ENCODE peak calls at places on chromosomes 4 and X, in six cellular contexts. A is IMR-90; D is brain microvascular endothelial cell; N is heart left ventricle; E is CD8-positive, alpha-beta T cell; C is suprapubic skin. Q is an unnamed sample.

GRCh38 chrX:843306-843705 is 212.7 kb downstream of the SHOX start:
- DNase-seq in A (no peak), D (no peak), N (no peak), E (no peak), C (no peak), Q (no peak)

GRCh38 chr4:24777528-24777927 is 17.8 kb upstream of the SOD3 start:
- DNase-seq in A (no peak), D (no peak), N (no peak), E (no peak), C (no peak), Q (no peak)

GRCh38 chrX:121761845-121762244 is 714.4 kb downstream of the GLUD2 start:
- DNase-seq in A (no peak), D (no peak), N (no peak), E (no peak), C (no peak), Q (peak; percentile 5)

GRCh38 chr4:87150498-87151261 is 69.7 kb downstream of the KLHL8 start:
- DNase-seq in A (peak; percentile 71), D (peak; percentile 83), N (no peak), E (no peak), C (no peak), Q (peak; percentile 80)

GRCh38 chr4:141486375-141486997 is 149.9 kb upstream of the IL15 start:
- DNase-seq in A (peak; percentile 90), D (peak; percentile 56), N (no peak), E (no peak), C (no peak), Q (peak; percentile 90)

GRCh38 chr4:22764183-22764582 is 71.4 kb downstream of the GBA3 start:
- DNase-seq in A (no peak), D (no peak), N (no peak), E (no peak), C (no peak), Q (no peak)

GRCh38 chrX:28847423-28847822 is 260.2 kb downstream of the IL1RAPL1 start:
- DNase-seq in A (peak; percentile 80), D (peak; percentile 74), N (peak; percentile 85), E (no peak), C (no peak), Q (peak; percentile 1)

GRCh38 chr4:173287486-173287885 is 46.7 kb downstream of the HMGB2 start:
- DNase-seq in A (no peak), D (no peak), N (no peak), E (no peak), C (no peak), Q (no peak)

GRCh38 chr4:73456177-73457022 is 20.4 kb downstream of the AFP start:
- DNase-seq in A (no peak), D (no peak), N (no peak), E (no peak), C (no peak), Q (no peak)

GRCh38 chr4:67106846-67107467 is 438.3 kb downstream of the CENPC start:
- DNase-seq in A (no peak), D (no peak), N (no peak), E (no peak), C (no peak), Q (peak; percentile 19)

GRCh38 chrX:19462231-19462630 is 53.1 kb downstream of the MAP3K15 start:
- DNase-seq in A (no peak), D (no peak), N (no peak), E (no peak), C (no peak), Q (no peak)

GRCh38 chrX:29627833-29628232 is 587.5 kb upstream of the MAGEB2 start:
- DNase-seq in A (no peak), D (peak; percentile 24), N (no peak), E (no peak), C (no peak), Q (peak; percentile 0)

GRCh38 chr4:134935320-134935719 is 733.7 kb upstream of the PABPC4L start:
- DNase-seq in A (no peak), D (peak; percentile 27), N (no peak), E (no peak), C (no peak), Q (peak; percentile 1)

GRCh38 chr4:43394976-43395375 is 502.5 kb downstream of the GRXCR1 start:
- DNase-seq in A (peak; percentile 57), D (peak; percentile 3), N (no peak), E (no peak), C (no peak), Q (peak; percentile 7)

GRCh38 chr4:177901786-177902185 is 459.5 kb upstream of the AGA start:
- DNase-seq in A (peak; percentile 64), D (no peak), N (no peak), E (no peak), C (no peak), Q (no peak)

GRCh38 chrX:39935414-39936064 is 162.2 kb downstream of the BCOR start:
- DNase-seq in A (no peak), D (peak; percentile 18), N (no peak), E (no peak), C (no peak), Q (peak; percentile 16)

GRCh38 chrX:106791495-106791894 is 11.0 kb upstream of the TBC1D8B start:
- DNase-seq in A (peak; percentile 14), D (no peak), N (no peak), E (no peak), C (no peak), Q (peak; percentile 16)

GRCh38 chrX:111090458-111090857 is 5.5 kb upstream of the PAK3 start:
- DNase-seq in A (no peak), D (no peak), N (no peak), E (no peak), C (no peak), Q (no peak)

GRCh38 chrX:9913041-9913440 is 54.1 kb upstream of the CLDN34 start:
- DNase-seq in A (peak; percentile 43), D (no peak), N (no peak), E (no peak), C (peak; percentile 10), Q (peak; percentile 85)

GRCh38 chr4:7032591-7032990 is 10.6 kb upstream of the TADA2B start:
- DNase-seq in A (no peak), D (no peak), N (no peak), E (no peak), C (no peak), Q (no peak)

GRCh38 chr4:7193040-7193958 is 961 bp downstream of the SORCS2 start:
- DNase-seq in A (no peak), D (no peak), N (no peak), E (no peak), C (peak; percentile 69), Q (no peak)

GRCh38 chr4:48949086-48949485 is 37.0 kb upstream of the CWH43 start:
- DNase-seq in A (no peak), D (no peak), N (no peak), E (no peak), C (no peak), Q (no peak)

GRCh38 chr4:48949518-48950207 is 36.4 kb upstream of the CWH43 start:
- DNase-seq in A (no peak), D (no peak), N (no peak), E (no peak), C (no peak), Q (peak; percentile 96)

GRCh38 chr4:48944659-48945290 is 38.2 kb upstream of the OCIAD2 start:
- DNase-seq in A (no peak), D (no peak), N (no peak), E (peak; percentile 54), C (no peak), Q (peak; percentile 73)

GRCh38 chr4:48945981-48946380 is 39.4 kb upstream of the OCIAD2 start:
- DNase-seq in A (no peak), D (no peak), N (no peak), E (no peak), C (no peak), Q (no peak)

DNA sequence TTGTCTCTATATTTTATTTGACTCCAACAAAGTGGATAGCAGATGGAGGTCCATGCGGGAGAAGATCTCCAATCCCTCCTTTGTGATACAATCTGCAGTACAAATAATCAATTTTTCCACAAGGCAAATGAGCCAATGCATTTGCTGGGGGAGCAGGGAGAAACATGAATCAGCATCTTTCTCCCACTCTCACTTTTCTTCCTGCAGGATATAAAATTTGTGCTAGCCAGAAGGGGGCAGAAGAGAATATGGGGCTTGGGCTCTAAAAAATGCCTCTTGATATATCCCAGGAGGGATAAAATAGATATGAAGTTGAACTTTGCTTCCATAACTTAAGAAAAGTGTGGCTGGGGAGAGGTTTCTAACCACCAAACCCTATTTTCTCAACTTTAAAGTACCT is 38.3 kb upstream of the CWH43 start:
- DNase-seq in A (no peak), D (no peak), N (no peak), E (no peak), C (no peak), Q (no peak)
- TF ChIP-seq CTCF in A (no peak), D (peak; percentile 15), N (no peak), E (no peak), C (no peak), Q (no peak)

DNA sequence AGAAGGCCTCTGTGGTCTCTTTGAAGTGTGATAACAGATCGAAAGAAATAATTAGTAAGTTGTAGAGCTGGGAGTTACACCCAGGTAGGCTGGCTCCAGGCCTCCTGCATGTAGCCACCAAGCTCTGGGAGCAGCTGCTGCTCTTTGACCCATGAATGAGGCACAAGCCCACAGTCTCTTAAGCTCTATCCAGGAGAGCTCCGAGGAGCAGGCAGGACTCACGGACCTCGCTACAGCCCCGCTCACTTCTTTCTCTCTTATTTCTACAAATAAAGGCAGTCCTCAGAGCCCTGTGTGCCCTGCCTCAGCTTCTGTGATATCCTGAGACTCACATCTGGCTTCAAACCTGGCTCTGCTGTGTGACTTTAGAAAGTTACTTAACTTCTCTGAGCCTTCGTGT is 86.9 kb downstream of the EVC start:
- DNase-seq in A (no peak), D (no peak), N (no peak), E (no peak), C (peak; percentile 17), Q (no peak)
- H3K36me3 ChIP-seq in A (peaks cover 54% of the 10 kb centered on the region), D (peaks cover 75% of the 10 kb centered on the region), N (peaks cover 8% of the 10 kb centered on the region), E (no peaks in the 10 kb centered on the region), C (peaks cover 49% of the 10 kb centered on the region), Q (peaks cover 10% of the 10 kb centered on the region)

GRCh38 chrX:36957425-36958328 is 50.5 kb upstream of the FAM47C start:
- DNase-seq in A (no peak), D (no peak), N (no peak), E (no peak), C (no peak), Q (no peak)

GRCh38 chrX:36963069-36963808 is 44.9 kb upstream of the FAM47C start:
- DNase-seq in A (no peak), D (no peak), N (no peak), E (no peak), C (no peak), Q (no peak)

GRCh38 chrX:36963852-36964251 is 44.3 kb upstream of the FAM47C start:
- DNase-seq in A (no peak), D (no peak), N (no peak), E (no peak), C (no peak), Q (no peak)

GRCh38 chrX:36961590-36961989 is 46.6 kb upstream of the FAM47C start:
- DNase-seq in A (no peak), D (no peak), N (no peak), E (no peak), C (no peak), Q (peak; percentile 3)
- TF ChIP-seq CTCF in A (no peak), D (peak; percentile 26), N (no peak), E (no peak), C (no peak), Q (peak; percentile 6)

GRCh38 chrX:16745659-16746058 is 26.2 kb downstream of the SYAP1 start:
- DNase-seq in A (no peak), D (no peak), N (no peak), E (no peak), C (no peak), Q (no peak)
- H3K36me3 ChIP-seq in A (peaks cover 46% of the 10 kb centered on the region), D (peaks cover 57% of the 10 kb centered on the region), N (peaks cover 85% of the 10 kb centered on the region), E (peaks cover 3% of the 10 kb centered on the region), C (peaks cover 41% of the 10 kb centered on the region), Q (no peaks in the 10 kb centered on the region)

Q was measured in bronchial epithelial cell.